ENCODE peak calls at places on chromosome 17, in nine cellular contexts. One of them, this sample, is unnamed.

GRCh38 chr17:63364387-63364786 is 81.7 kb downstream of the CYB561 start:
- DNase-seq in neuronal stem cell: no peak
- DNase-seq in cardiac muscle cell: peak
- DNase-seq in M059J: peak
- DNase-seq in activated T-helper 1 cell treated with anti-CD3 and anti-CD28 coated beads, Interleukin-2, amount 50 U/mL, for 16 hours: no peak
- DNase-seq in immature natural killer cell: no peak
- DNase-seq in stimulated activated CD8-positive, alpha-beta memory T cell treated with anti-CD3 and anti-CD28 coated beads, Interleukin-4, amount 100 ng/mL, for 4 hours: no peak
- DNase-seq in COLO829: no peak
- DNase-seq in progenitor cell of endocrine pancreas: no peak
- DNase-seq in this sample: no peak

GRCh38 chr17:53626286-53626685 is 196.4 kb upstream of the KIF2B start:
- DNase-seq in COLO829: peak
- DNase-seq in activated T-helper 1 cell treated with anti-CD3 and anti-CD28 coated beads, Interleukin-2, amount 50 U/mL, for 16 hours: no peak
- DNase-seq in progenitor cell of endocrine pancreas: no peak
- DNase-seq in stimulated activated CD8-positive, alpha-beta memory T cell treated with anti-CD3 and anti-CD28 coated beads, Interleukin-4, amount 100 ng/mL, for 4 hours: no peak
- DNase-seq in neuronal stem cell: no peak
- DNase-seq in immature natural killer cell: no peak
- DNase-seq in M059J: peak
- DNase-seq in cardiac muscle cell: peak
- DNase-seq in this sample: no peak

GRCh38 chr17:38601539-38602351 is 4.0 kb downstream of the SRCIN1 start:
- DNase-seq in cardiac muscle cell: peak
- DNase-seq in COLO829: no peak
- DNase-seq in M059J: no peak
- DNase-seq in progenitor cell of endocrine pancreas: no peak
- DNase-seq in activated T-helper 1 cell treated with anti-CD3 and anti-CD28 coated beads, Interleukin-2, amount 50 U/mL, for 16 hours: no peak
- DNase-seq in immature natural killer cell: no peak
- DNase-seq in neuronal stem cell: no peak
- DNase-seq in stimulated activated CD8-positive, alpha-beta memory T cell treated with anti-CD3 and anti-CD28 coated beads, Interleukin-4, amount 100 ng/mL, for 4 hours: no peak
- DNase-seq in this sample: no peak

GRCh38 chr17:61196302-61196704 is 203.3 kb upstream of the TBX2 start:
- DNase-seq in activated T-helper 1 cell treated with anti-CD3 and anti-CD28 coated beads, Interleukin-2, amount 50 U/mL, for 16 hours: no peak
- DNase-seq in M059J: no peak
- DNase-seq in neuronal stem cell: no peak
- DNase-seq in immature natural killer cell: no peak
- DNase-seq in stimulated activated CD8-positive, alpha-beta memory T cell treated with anti-CD3 and anti-CD28 coated beads, Interleukin-4, amount 100 ng/mL, for 4 hours: no peak
- DNase-seq in cardiac muscle cell: no peak
- DNase-seq in COLO829: no peak
- DNase-seq in progenitor cell of endocrine pancreas: no peak
- DNase-seq in this sample: no peak

GRCh38 chr17:1985093-1985492 is 40.0 kb downstream of the RTN4RL1 start:
- DNase-seq in neuronal stem cell: no peak
- DNase-seq in progenitor cell of endocrine pancreas: no peak
- DNase-seq in stimulated activated CD8-positive, alpha-beta memory T cell treated with anti-CD3 and anti-CD28 coated beads, Interleukin-4, amount 100 ng/mL, for 4 hours: no peak
- DNase-seq in cardiac muscle cell: no peak
- DNase-seq in activated T-helper 1 cell treated with anti-CD3 and anti-CD28 coated beads, Interleukin-2, amount 50 U/mL, for 16 hours: no peak
- DNase-seq in immature natural killer cell: no peak
- DNase-seq in COLO829: no peak
- DNase-seq in M059J: no peak
- DNase-seq in this sample: no peak

GRCh38 chr17:46733837-46734516 is 84.5 kb downstream of the WNT3 start:
- DNase-seq in immature natural killer cell: no peak
- DNase-seq in neuronal stem cell: no peak
- DNase-seq in stimulated activated CD8-positive, alpha-beta memory T cell treated with anti-CD3 and anti-CD28 coated beads, Interleukin-4, amount 100 ng/mL, for 4 hours: no peak
- DNase-seq in M059J: peak
- DNase-seq in cardiac muscle cell: no peak
- DNase-seq in COLO829: no peak
- DNase-seq in activated T-helper 1 cell treated with anti-CD3 and anti-CD28 coated beads, Interleukin-2, amount 50 U/mL, for 16 hours: no peak
- DNase-seq in progenitor cell of endocrine pancreas: no peak
- DNase-seq in this sample: no peak

GRCh38 chr17:18993876-18994275 is 10.7 kb downstream of the FAM83G start:
- DNase-seq in stimulated activated CD8-positive, alpha-beta memory T cell treated with anti-CD3 and anti-CD28 coated beads, Interleukin-4, amount 100 ng/mL, for 4 hours: no peak
- DNase-seq in cardiac muscle cell: peak
- DNase-seq in immature natural killer cell: no peak
- DNase-seq in activated T-helper 1 cell treated with anti-CD3 and anti-CD28 coated beads, Interleukin-2, amount 50 U/mL, for 16 hours: no peak
- DNase-seq in COLO829: no peak
- DNase-seq in M059J: no peak
- DNase-seq in neuronal stem cell: no peak
- DNase-seq in progenitor cell of endocrine pancreas: no peak
- DNase-seq in this sample: no peak

GRCh38 chr17:50626037-50626574 is 8.6 kb upstream of the ABCC3 start:
- DNase-seq in COLO829: peak
- DNase-seq in activated T-helper 1 cell treated with anti-CD3 and anti-CD28 coated beads, Interleukin-2, amount 50 U/mL, for 16 hours: peak
- DNase-seq in progenitor cell of endocrine pancreas: peak
- DNase-seq in cardiac muscle cell: peak
- DNase-seq in immature natural killer cell: peak
- DNase-seq in neuronal stem cell: peak
- DNase-seq in M059J: peak
- DNase-seq in stimulated activated CD8-positive, alpha-beta memory T cell treated with anti-CD3 and anti-CD28 coated beads, Interleukin-4, amount 100 ng/mL, for 4 hours: peak
- DNase-seq in this sample: peak

GRCh38 chr17:7249830-7250229 is 1.7 kb downstream of the CTDNEP1 start:
- DNase-seq in activated T-helper 1 cell treated with anti-CD3 and anti-CD28 coated beads, Interleukin-2, amount 50 U/mL, for 16 hours: no peak
- DNase-seq in immature natural killer cell: no peak
- DNase-seq in M059J: no peak
- DNase-seq in progenitor cell of endocrine pancreas: no peak
- DNase-seq in neuronal stem cell: no peak
- DNase-seq in COLO829: no peak
- DNase-seq in stimulated activated CD8-positive, alpha-beta memory T cell treated with anti-CD3 and anti-CD28 coated beads, Interleukin-4, amount 100 ng/mL, for 4 hours: no peak
- DNase-seq in cardiac muscle cell: no peak
- DNase-seq in this sample: no peak

GRCh38 chr17:79740413-79740812 is 9.7 kb downstream of the ENPP7 start:
- DNase-seq in activated T-helper 1 cell treated with anti-CD3 and anti-CD28 coated beads, Interleukin-2, amount 50 U/mL, for 16 hours: no peak
- DNase-seq in progenitor cell of endocrine pancreas: no peak
- DNase-seq in neuronal stem cell: no peak
- DNase-seq in M059J: peak
- DNase-seq in cardiac muscle cell: peak
- DNase-seq in COLO829: no peak
- DNase-seq in stimulated activated CD8-positive, alpha-beta memory T cell treated with anti-CD3 and anti-CD28 coated beads, Interleukin-4, amount 100 ng/mL, for 4 hours: no peak
- DNase-seq in immature natural killer cell: no peak
- DNase-seq in this sample: no peak

GRCh38 chr17:44362479-44362963 is 1.1 kb downstream of the FAM171A2 start:
- DNase-seq in immature natural killer cell: no peak
- DNase-seq in COLO829: no peak
- DNase-seq in M059J: no peak
- DNase-seq in progenitor cell of endocrine pancreas: no peak
- DNase-seq in cardiac muscle cell: no peak
- DNase-seq in activated T-helper 1 cell treated with anti-CD3 and anti-CD28 coated beads, Interleukin-2, amount 50 U/mL, for 16 hours: no peak
- DNase-seq in stimulated activated CD8-positive, alpha-beta memory T cell treated with anti-CD3 and anti-CD28 coated beads, Interleukin-4, amount 100 ng/mL, for 4 hours: no peak
- DNase-seq in neuronal stem cell: no peak
- DNase-seq in this sample: no peak

GRCh38 chr17:74527756-74528155 is 3.5 kb downstream of the CD300LB start:
- DNase-seq in progenitor cell of endocrine pancreas: no peak
- DNase-seq in COLO829: no peak
- DNase-seq in stimulated activated CD8-positive, alpha-beta memory T cell treated with anti-CD3 and anti-CD28 coated beads, Interleukin-4, amount 100 ng/mL, for 4 hours: no peak
- DNase-seq in cardiac muscle cell: no peak
- DNase-seq in M059J: no peak
- DNase-seq in neuronal stem cell: no peak
- DNase-seq in activated T-helper 1 cell treated with anti-CD3 and anti-CD28 coated beads, Interleukin-2, amount 50 U/mL, for 16 hours: no peak
- DNase-seq in immature natural killer cell: no peak
- DNase-seq in this sample: no peak

GRCh38 chr17:80260791-80261158 is at the start of gene RNF213:
- DNase-seq in stimulated activated CD8-positive, alpha-beta memory T cell treated with anti-CD3 and anti-CD28 coated beads, Interleukin-4, amount 100 ng/mL, for 4 hours: no peak
- DNase-seq in M059J: peak
- DNase-seq in cardiac muscle cell: peak
- DNase-seq in neuronal stem cell: peak
- DNase-seq in progenitor cell of endocrine pancreas: peak
- DNase-seq in COLO829: peak
- DNase-seq in immature natural killer cell: peak
- DNase-seq in activated T-helper 1 cell treated with anti-CD3 and anti-CD28 coated beads, Interleukin-2, amount 50 U/mL, for 16 hours: no peak
- DNase-seq in this sample: no peak

GRCh38 chr17:39400547-39401411 is 647 bp downstream of the FBXL20 start:
- DNase-seq in cardiac muscle cell: peak
- DNase-seq in progenitor cell of endocrine pancreas: peak
- DNase-seq in M059J: peak
- DNase-seq in immature natural killer cell: peak
- DNase-seq in stimulated activated CD8-positive, alpha-beta memory T cell treated with anti-CD3 and anti-CD28 coated beads, Interleukin-4, amount 100 ng/mL, for 4 hours: peak
- DNase-seq in activated T-helper 1 cell treated with anti-CD3 and anti-CD28 coated beads, Interleukin-2, amount 50 U/mL, for 16 hours: no peak
- DNase-seq in neuronal stem cell: no peak
- DNase-seq in COLO829: no peak
- DNase-seq in this sample: no peak

GRCh38 chr17:6240601-6241000 is 170.4 kb downstream of the WSCD1 start:
- DNase-seq in COLO829: no peak
- DNase-seq in M059J: no peak
- DNase-seq in activated T-helper 1 cell treated with anti-CD3 and anti-CD28 coated beads, Interleukin-2, amount 50 U/mL, for 16 hours: no peak
- DNase-seq in stimulated activated CD8-positive, alpha-beta memory T cell treated with anti-CD3 and anti-CD28 coated beads, Interleukin-4, amount 100 ng/mL, for 4 hours: no peak
- DNase-seq in cardiac muscle cell: no peak
- DNase-seq in progenitor cell of endocrine pancreas: no peak
- DNase-seq in neuronal stem cell: no peak
- DNase-seq in immature natural killer cell: no peak
- DNase-seq in this sample: no peak

GRCh38 chr17:74137416-74137815 is 66.1 kb upstream of the RPL38 start:
- DNase-seq in activated T-helper 1 cell treated with anti-CD3 and anti-CD28 coated beads, Interleukin-2, amount 50 U/mL, for 16 hours: no peak
- DNase-seq in neuronal stem cell: no peak
- DNase-seq in stimulated activated CD8-positive, alpha-beta memory T cell treated with anti-CD3 and anti-CD28 coated beads, Interleukin-4, amount 100 ng/mL, for 4 hours: no peak
- DNase-seq in immature natural killer cell: no peak
- DNase-seq in cardiac muscle cell: no peak
- DNase-seq in progenitor cell of endocrine pancreas: no peak
- DNase-seq in M059J: no peak
- DNase-seq in COLO829: no peak
- DNase-seq in this sample: no peak

GRCh38 chr17:28570716-28571254 is 539 bp downstream of the PIGS start:
- DNase-seq in cardiac muscle cell: no peak
- DNase-seq in M059J: peak
- DNase-seq in progenitor cell of endocrine pancreas: no peak
- DNase-seq in COLO829: no peak
- DNase-seq in immature natural killer cell: peak
- DNase-seq in neuronal stem cell: no peak
- DNase-seq in activated T-helper 1 cell treated with anti-CD3 and anti-CD28 coated beads, Interleukin-2, amount 50 U/mL, for 16 hours: peak
- DNase-seq in stimulated activated CD8-positive, alpha-beta memory T cell treated with anti-CD3 and anti-CD28 coated beads, Interleukin-4, amount 100 ng/mL, for 4 hours: no peak
- DNase-seq in this sample: no peak

GRCh38 chr17:78592991-78593329 is 15.8 kb upstream of the DNAH17 start:
- DNase-seq in COLO829: no peak
- DNase-seq in neuronal stem cell: no peak
- DNase-seq in activated T-helper 1 cell treated with anti-CD3 and anti-CD28 coated beads, Interleukin-2, amount 50 U/mL, for 16 hours: no peak
- DNase-seq in immature natural killer cell: no peak
- DNase-seq in stimulated activated CD8-positive, alpha-beta memory T cell treated with anti-CD3 and anti-CD28 coated beads, Interleukin-4, amount 100 ng/mL, for 4 hours: no peak
- DNase-seq in progenitor cell of endocrine pancreas: no peak
- DNase-seq in cardiac muscle cell: no peak
- DNase-seq in M059J: no peak
- DNase-seq in this sample: no peak

GRCh38 chr17:78865682-78866390 is 25.2 kb upstream of the USP36 start:
- DNase-seq in cardiac muscle cell: peak
- DNase-seq in activated T-helper 1 cell treated with anti-CD3 and anti-CD28 coated beads, Interleukin-2, amount 50 U/mL, for 16 hours: peak
- DNase-seq in neuronal stem cell: peak
- DNase-seq in stimulated activated CD8-positive, alpha-beta memory T cell treated with anti-CD3 and anti-CD28 coated beads, Interleukin-4, amount 100 ng/mL, for 4 hours: peak
- DNase-seq in M059J: peak
- DNase-seq in COLO829: no peak
- DNase-seq in immature natural killer cell: peak
- DNase-seq in progenitor cell of endocrine pancreas: peak
- DNase-seq in this sample: peak

GRCh38 chr17:76736349-76737081 is 616 bp downstream of the SRSF2 start:
- DNase-seq in COLO829: no peak
- DNase-seq in progenitor cell of endocrine pancreas: peak
- DNase-seq in stimulated activated CD8-positive, alpha-beta memory T cell treated with anti-CD3 and anti-CD28 coated beads, Interleukin-4, amount 100 ng/mL, for 4 hours: no peak
- DNase-seq in immature natural killer cell: peak
- DNase-seq in M059J: peak
- DNase-seq in activated T-helper 1 cell treated with anti-CD3 and anti-CD28 coated beads, Interleukin-2, amount 50 U/mL, for 16 hours: peak
- DNase-seq in neuronal stem cell: peak
- DNase-seq in cardiac muscle cell: peak
- DNase-seq in this sample: peak

GRCh38 chr17:81527591-81528383 is at the start of gene FSCN2:
- DNase-seq in M059J: no peak
- DNase-seq in activated T-helper 1 cell treated with anti-CD3 and anti-CD28 coated beads, Interleukin-2, amount 50 U/mL, for 16 hours: no peak
- DNase-seq in cardiac muscle cell: peak
- DNase-seq in stimulated activated CD8-positive, alpha-beta memory T cell treated with anti-CD3 and anti-CD28 coated beads, Interleukin-4, amount 100 ng/mL, for 4 hours: no peak
- DNase-seq in COLO829: no peak
- DNase-seq in progenitor cell of endocrine pancreas: no peak
- DNase-seq in neuronal stem cell: no peak
- DNase-seq in immature natural killer cell: no peak
- DNase-seq in this sample: no peak

GRCh38 chr17:73600103-73600871 is 44.0 kb downstream of the SDK2 start:
- DNase-seq in progenitor cell of endocrine pancreas: no peak
- DNase-seq in neuronal stem cell: no peak
- DNase-seq in COLO829: no peak
- DNase-seq in cardiac muscle cell: peak
- DNase-seq in immature natural killer cell: no peak
- DNase-seq in stimulated activated CD8-positive, alpha-beta memory T cell treated with anti-CD3 and anti-CD28 coated beads, Interleukin-4, amount 100 ng/mL, for 4 hours: no peak
- DNase-seq in M059J: no peak
- DNase-seq in activated T-helper 1 cell treated with anti-CD3 and anti-CD28 coated beads, Interleukin-2, amount 50 U/mL, for 16 hours: no peak
- DNase-seq in this sample: no peak

GRCh38 chr17:62804025-62804424 is 4.1 kb downstream of the MARCHF10 start:
- DNase-seq in COLO829: no peak
- DNase-seq in stimulated activated CD8-positive, alpha-beta memory T cell treated with anti-CD3 and anti-CD28 coated beads, Interleukin-4, amount 100 ng/mL, for 4 hours: no peak
- DNase-seq in immature natural killer cell: no peak
- DNase-seq in progenitor cell of endocrine pancreas: no peak
- DNase-seq in M059J: no peak
- DNase-seq in neuronal stem cell: no peak
- DNase-seq in cardiac muscle cell: no peak
- DNase-seq in activated T-helper 1 cell treated with anti-CD3 and anti-CD28 coated beads, Interleukin-2, amount 50 U/mL, for 16 hours: no peak
- DNase-seq in this sample: no peak

GRCh38 chr17:57875109-57876022 is 25.5 kb upstream of the MRPS23 start:
- DNase-seq in cardiac muscle cell: peak
- DNase-seq in stimulated activated CD8-positive, alpha-beta memory T cell treated with anti-CD3 and anti-CD28 coated beads, Interleukin-4, amount 100 ng/mL, for 4 hours: no peak
- DNase-seq in activated T-helper 1 cell treated with anti-CD3 and anti-CD28 coated beads, Interleukin-2, amount 50 U/mL, for 16 hours: no peak
- DNase-seq in COLO829: peak
- DNase-seq in neuronal stem cell: peak
- DNase-seq in M059J: peak
- DNase-seq in progenitor cell of endocrine pancreas: peak
- DNase-seq in immature natural killer cell: no peak
- DNase-seq in this sample: no peak

GRCh38 chr17:45855691-45856315 is 11.1 kb downstream of the SPPL2C start:
- DNase-seq in stimulated activated CD8-positive, alpha-beta memory T cell treated with anti-CD3 and anti-CD28 coated beads, Interleukin-4, amount 100 ng/mL, for 4 hours: no peak
- DNase-seq in progenitor cell of endocrine pancreas: no peak
- DNase-seq in activated T-helper 1 cell treated with anti-CD3 and anti-CD28 coated beads, Interleukin-2, amount 50 U/mL, for 16 hours: no peak
- DNase-seq in immature natural killer cell: no peak
- DNase-seq in M059J: peak
- DNase-seq in cardiac muscle cell: no peak
- DNase-seq in COLO829: no peak
- DNase-seq in neuronal stem cell: no peak
- DNase-seq in this sample: no peak

GRCh38 chr17:77531002-77531401 is 390.2 kb downstream of the SEC14L1 start:
- DNase-seq in cardiac muscle cell: no peak
- DNase-seq in stimulated activated CD8-positive, alpha-beta memory T cell treated with anti-CD3 and anti-CD28 coated beads, Interleukin-4, amount 100 ng/mL, for 4 hours: no peak
- DNase-seq in immature natural killer cell: no peak
- DNase-seq in COLO829: no peak
- DNase-seq in progenitor cell of endocrine pancreas: no peak
- DNase-seq in activated T-helper 1 cell treated with anti-CD3 and anti-CD28 coated beads, Interleukin-2, amount 50 U/mL, for 16 hours: no peak
- DNase-seq in M059J: no peak
- DNase-seq in neuronal stem cell: no peak
- DNase-seq in this sample: no peak

GRCh38 chr17:62704381-62704971 is 77.0 kb downstream of the MRC2 start:
- DNase-seq in immature natural killer cell: no peak
- DNase-seq in progenitor cell of endocrine pancreas: no peak
- DNase-seq in cardiac muscle cell: peak
- DNase-seq in COLO829: no peak
- DNase-seq in M059J: peak
- DNase-seq in activated T-helper 1 cell treated with anti-CD3 and anti-CD28 coated beads, Interleukin-2, amount 50 U/mL, for 16 hours: no peak
- DNase-seq in stimulated activated CD8-positive, alpha-beta memory T cell treated with anti-CD3 and anti-CD28 coated beads, Interleukin-4, amount 100 ng/mL, for 4 hours: no peak
- DNase-seq in neuronal stem cell: no peak
- DNase-seq in this sample: no peak

GRCh38 chr17:3905017-3905486 is 11.2 kb downstream of the P2RX1 start:
- DNase-seq in M059J: no peak
- DNase-seq in progenitor cell of endocrine pancreas: no peak
- DNase-seq in stimulated activated CD8-positive, alpha-beta memory T cell treated with anti-CD3 and anti-CD28 coated beads, Interleukin-4, amount 100 ng/mL, for 4 hours: no peak
- DNase-seq in cardiac muscle cell: no peak
- DNase-seq in activated T-helper 1 cell treated with anti-CD3 and anti-CD28 coated beads, Interleukin-2, amount 50 U/mL, for 16 hours: no peak
- DNase-seq in neuronal stem cell: no peak
- DNase-seq in immature natural killer cell: no peak
- DNase-seq in COLO829: no peak
- DNase-seq in this sample: no peak

GRCh38 chr17:1732241-1733046 is 7.9 kb downstream of the WDR81 start:
- DNase-seq in COLO829: no peak
- DNase-seq in progenitor cell of endocrine pancreas: no peak
- DNase-seq in stimulated activated CD8-positive, alpha-beta memory T cell treated with anti-CD3 and anti-CD28 coated beads, Interleukin-4, amount 100 ng/mL, for 4 hours: no peak
- DNase-seq in activated T-helper 1 cell treated with anti-CD3 and anti-CD28 coated beads, Interleukin-2, amount 50 U/mL, for 16 hours: no peak
- DNase-seq in cardiac muscle cell: no peak
- DNase-seq in neuronal stem cell: no peak
- DNase-seq in M059J: no peak
- DNase-seq in immature natural killer cell: no peak
- DNase-seq in this sample: no peak

GRCh38 chr17:39139137-39139516 is 12.3 kb downstream of the PLXDC1 start:
- DNase-seq in activated T-helper 1 cell treated with anti-CD3 and anti-CD28 coated beads, Interleukin-2, amount 50 U/mL, for 16 hours: no peak
- DNase-seq in COLO829: no peak
- DNase-seq in immature natural killer cell: no peak
- DNase-seq in stimulated activated CD8-positive, alpha-beta memory T cell treated with anti-CD3 and anti-CD28 coated beads, Interleukin-4, amount 100 ng/mL, for 4 hours: no peak
- DNase-seq in progenitor cell of endocrine pancreas: no peak
- DNase-seq in cardiac muscle cell: peak
- DNase-seq in neuronal stem cell: no peak
- DNase-seq in M059J: peak
- DNase-seq in this sample: no peak

GRCh38 chr17:43766413-43767052 is 7.9 kb upstream of the SOST start:
- DNase-seq in cardiac muscle cell: peak
- DNase-seq in stimulated activated CD8-positive, alpha-beta memory T cell treated with anti-CD3 and anti-CD28 coated beads, Interleukin-4, amount 100 ng/mL, for 4 hours: peak
- DNase-seq in immature natural killer cell: peak
- DNase-seq in M059J: peak
- DNase-seq in activated T-helper 1 cell treated with anti-CD3 and anti-CD28 coated beads, Interleukin-2, amount 50 U/mL, for 16 hours: peak
- DNase-seq in progenitor cell of endocrine pancreas: no peak
- DNase-seq in COLO829: peak
- DNase-seq in neuronal stem cell: peak
- DNase-seq in this sample: peak